ENCODE peak calls at places on chromosome 17, in six cellular contexts. N is hypothalamus; Z is adrenal gland; E is brain microvascular endothelial cell; V is AG04450; X is stimulated activated CD8-positive, alpha-beta memory T cell treated with anti-CD3 and anti-CD28 coated beads, Interleukin-12 subunit alpha, Interleukin-12 subunit beta, amount 100 ng/mL, for 1 hour. J is an unnamed sample.

GRCh38 chr17:1008008-1008761 is 11.3 kb downstream of the TIMM22 start:
- DNase-seq in N (peak), Z (no peak), E (no peak), V (no peak), X (no peak), J (no peak)

GRCh38 chr17:61984826-61985225 is 57.0 kb upstream of the INTS2 start:
- DNase-seq in N (no peak), Z (no peak), E (no peak), V (no peak), X (no peak), J (no peak)

GRCh38 chr17:62673614-62674362 is 46.3 kb downstream of the MRC2 start:
- DNase-seq in N (no peak), Z (no peak), E (no peak), V (no peak), X (no peak), J (no peak)

GRCh38 chr17:79137015-79137770 is 62.6 kb downstream of the ENGASE start:
- DNase-seq in N (no peak), Z (no peak), E (no peak), V (no peak), X (no peak), J (no peak)

GRCh38 chr17:77216435-77216980 is 75.7 kb downstream of the SEC14L1 start:
- DNase-seq in N (no peak), Z (no peak), E (no peak), V (no peak), X (no peak), J (no peak)

GRCh38 chr17:66858182-66859083 is 23.5 kb downstream of the CACNG5 start:
- DNase-seq in N (no peak), Z (no peak), E (no peak), V (no peak), X (no peak), J (no peak)

GRCh38 chr17:64377769-64378282 is 12.8 kb downstream of the PECAM1 start:
- DNase-seq in N (no peak), Z (no peak), E (no peak), V (no peak), X (no peak), J (peak)

GRCh38 chr17:64411999-64412771 is 21.5 kb upstream of the PECAM1 start:
- DNase-seq in N (peak), Z (peak), E (peak), V (no peak), X (no peak), J (peak)

GRCh38 chr17:65487161-65487560 is 74.3 kb downstream of the AXIN2 start:
- DNase-seq in N (no peak), Z (no peak), E (no peak), V (no peak), X (no peak), J (no peak)

GRCh38 chr17:2649191-2649590 is 55.7 kb downstream of the PAFAH1B1 start:
- DNase-seq in N (no peak), Z (no peak), E (no peak), V (no peak), X (no peak), J (no peak)

GRCh38 chr17:82380860-82381702 is 9.5 kb downstream of the UTS2R start:
- DNase-seq in N (no peak), Z (no peak), E (no peak), V (no peak), X (no peak), J (no peak)

GRCh38 chr17:28342313-28342712 is 6.8 kb downstream of the TNFAIP1 start:
- DNase-seq in N (no peak), Z (no peak), E (no peak), V (no peak), X (no peak), J (no peak)

GRCh38 chr17:78658281-78658785 is 81.1 kb upstream of the DNAH17 start:
- DNase-seq in N (no peak), Z (no peak), E (peak), V (no peak), X (no peak), J (peak)

GRCh38 chr17:80103061-80103481 is 1.7 kb downstream of the GAA start:
- DNase-seq in N (no peak), Z (no peak), E (no peak), V (no peak), X (no peak), J (no peak)

GRCh38 chr17:63275318-63275967 is 170.7 kb downstream of the CYB561 start:
- DNase-seq in N (no peak), Z (peak), E (peak), V (peak), X (no peak), J (peak)

GRCh38 chr17:29032798-29033197 is 10.1 kb upstream of the PIPOX start:
- DNase-seq in N (no peak), Z (no peak), E (no peak), V (no peak), X (no peak), J (no peak)

GRCh38 chr17:47310186-47310733 is 13.5 kb upstream of the EFCAB13 start:
- DNase-seq in N (no peak), Z (no peak), E (no peak), V (no peak), X (no peak), J (no peak)

GRCh38 chr17:14792751-14793150 is 472.4 kb downstream of the PMP22 start:
- DNase-seq in N (no peak), Z (no peak), E (no peak), V (no peak), X (no peak), J (no peak)

GRCh38 chr17:81523139-81524062 is 4.8 kb upstream of the FSCN2 start:
- DNase-seq in N (peak), Z (no peak), E (no peak), V (no peak), X (no peak), J (no peak)

GRCh38 chr17:75110307-75110937 is 653 bp downstream of the ARMC7 start:
- DNase-seq in N (no peak), Z (peak), E (no peak), V (no peak), X (no peak), J (no peak)

GRCh38 chr17:6138761-6139446 is 68.7 kb downstream of the WSCD1 start:
- DNase-seq in N (no peak), Z (no peak), E (no peak), V (no peak), X (no peak), J (no peak)

GRCh38 chr17:45855691-45856315 is 11.1 kb downstream of the SPPL2C start:
- DNase-seq in N (no peak), Z (no peak), E (no peak), V (no peak), X (no peak), J (no peak)

GRCh38 chr17:33192961-33193911 is 99.9 kb downstream of the ASIC2 start:
- DNase-seq in N (no peak), Z (no peak), E (no peak), V (no peak), X (no peak), J (peak)

GRCh38 chr17:45132569-45133463 is 501 bp upstream of the PLCD3 start:
- DNase-seq in N (peak), Z (peak), E (peak), V (no peak), X (peak), J (peak)

GRCh38 chr17:66477615-66478283 is 175.3 kb downstream of the PRKCA start:
- DNase-seq in N (no peak), Z (no peak), E (no peak), V (no peak), X (no peak), J (no peak)

GRCh38 chr17:40301315-40301714 is 7.7 kb upstream of the RARA start:
- DNase-seq in N (no peak), Z (no peak), E (no peak), V (no peak), X (no peak), J (no peak)

GRCh38 chr17:80962356-80963329 is 29.0 kb upstream of the CHMP6 start:
- DNase-seq in N (no peak), Z (no peak), E (no peak), V (no peak), X (no peak), J (no peak)

GRCh38 chr17:69716571-69716970 is 302.1 kb downstream of the MAP2K6 start:
- DNase-seq in N (no peak), Z (no peak), E (no peak), V (no peak), X (no peak), J (peak)

GRCh38 chr17:43940630-43941029 is 1.6 kb downstream of the PPY start:
- DNase-seq in N (no peak), Z (no peak), E (peak), V (no peak), X (no peak), J (no peak)

J was measured in astrocyte.